ENCODE peak calls at places on chromosomes 13 and 19, in six cellular contexts. One of them, this sample, is unnamed.

GRCh38 chr19:35775046-35775297 is 392 bp upstream of the ARHGAP33 start:
- DNase-seq in cerebellar cortex: no peak
- DNase-seq in ELR: no peak
- DNase-seq in activated CD8-positive, alpha-beta memory T cell treated with anti-CD3 and anti-CD28 coated beads for 1 hour: no peak
- DNase-seq in stimulated activated naive CD8-positive, alpha-beta T cell treated with anti-CD3 and anti-CD28 coated beads, Interleukin-15, Interleukin-2, amounts not matched to agents 100 U/mL and 50 U/mL, for 24 hours: no peak
- DNase-seq in fibroblast of the aortic adventitia: no peak
- DNase-seq in this sample: no peak

GRCh38 chr13:66424417-66424816 is 805.7 kb downstream of the PCDH9 start:
- DNase-seq in cerebellar cortex: no peak
- DNase-seq in ELR: peak
- DNase-seq in activated CD8-positive, alpha-beta memory T cell treated with anti-CD3 and anti-CD28 coated beads for 1 hour: no peak
- DNase-seq in stimulated activated naive CD8-positive, alpha-beta T cell treated with anti-CD3 and anti-CD28 coated beads, Interleukin-15, Interleukin-2, amounts not matched to agents 100 U/mL and 50 U/mL, for 24 hours: no peak
- DNase-seq in fibroblast of the aortic adventitia: peak
- DNase-seq in this sample: no peak

GRCh38 chr13:63190742-63191141 is 1775.1 kb upstream of the PCDH20 start:
- DNase-seq in cerebellar cortex: no peak
- DNase-seq in ELR: peak
- DNase-seq in activated CD8-positive, alpha-beta memory T cell treated with anti-CD3 and anti-CD28 coated beads for 1 hour: no peak
- DNase-seq in stimulated activated naive CD8-positive, alpha-beta T cell treated with anti-CD3 and anti-CD28 coated beads, Interleukin-15, Interleukin-2, amounts not matched to agents 100 U/mL and 50 U/mL, for 24 hours: no peak
- DNase-seq in fibroblast of the aortic adventitia: peak
- DNase-seq in this sample: peak

GRCh38 chr13:76516013-76516412 is 370.2 kb downstream of the KCTD12 start:
- DNase-seq in cerebellar cortex: no peak
- DNase-seq in ELR: peak
- DNase-seq in activated CD8-positive, alpha-beta memory T cell treated with anti-CD3 and anti-CD28 coated beads for 1 hour: no peak
- DNase-seq in stimulated activated naive CD8-positive, alpha-beta T cell treated with anti-CD3 and anti-CD28 coated beads, Interleukin-15, Interleukin-2, amounts not matched to agents 100 U/mL and 50 U/mL, for 24 hours: no peak
- DNase-seq in fibroblast of the aortic adventitia: peak
- DNase-seq in this sample: peak

GRCh38 chr19:35000647-35001501 is 751 bp downstream of the GRAMD1A start:
- DNase-seq in cerebellar cortex: peak
- DNase-seq in ELR: peak
- DNase-seq in activated CD8-positive, alpha-beta memory T cell treated with anti-CD3 and anti-CD28 coated beads for 1 hour: peak
- DNase-seq in stimulated activated naive CD8-positive, alpha-beta T cell treated with anti-CD3 and anti-CD28 coated beads, Interleukin-15, Interleukin-2, amounts not matched to agents 100 U/mL and 50 U/mL, for 24 hours: peak
- DNase-seq in fibroblast of the aortic adventitia: peak
- DNase-seq in this sample: peak

GRCh38 chr19:32456406-32456805 is 50.8 kb downstream of the DPY19L3 start:
- DNase-seq in cerebellar cortex: no peak
- DNase-seq in ELR: no peak
- DNase-seq in activated CD8-positive, alpha-beta memory T cell treated with anti-CD3 and anti-CD28 coated beads for 1 hour: no peak
- DNase-seq in stimulated activated naive CD8-positive, alpha-beta T cell treated with anti-CD3 and anti-CD28 coated beads, Interleukin-15, Interleukin-2, amounts not matched to agents 100 U/mL and 50 U/mL, for 24 hours: no peak
- DNase-seq in fibroblast of the aortic adventitia: no peak
- DNase-seq in this sample: no peak

GRCh38 chr13:27973956-27974662 is 5.0 kb upstream of the CDX2 start:
- DNase-seq in cerebellar cortex: no peak
- DNase-seq in ELR: no peak
- DNase-seq in activated CD8-positive, alpha-beta memory T cell treated with anti-CD3 and anti-CD28 coated beads for 1 hour: no peak
- DNase-seq in stimulated activated naive CD8-positive, alpha-beta T cell treated with anti-CD3 and anti-CD28 coated beads, Interleukin-15, Interleukin-2, amounts not matched to agents 100 U/mL and 50 U/mL, for 24 hours: no peak
- DNase-seq in fibroblast of the aortic adventitia: no peak
- DNase-seq in this sample: no peak

GRCh38 chr13:25687622-25688225 is 315.9 kb downstream of the ATP8A2 start:
- DNase-seq in cerebellar cortex: peak
- DNase-seq in ELR: no peak
- DNase-seq in activated CD8-positive, alpha-beta memory T cell treated with anti-CD3 and anti-CD28 coated beads for 1 hour: no peak
- DNase-seq in stimulated activated naive CD8-positive, alpha-beta T cell treated with anti-CD3 and anti-CD28 coated beads, Interleukin-15, Interleukin-2, amounts not matched to agents 100 U/mL and 50 U/mL, for 24 hours: no peak
- DNase-seq in fibroblast of the aortic adventitia: no peak
- DNase-seq in this sample: peak

GRCh38 chr13:37769078-37769477 is 100.5 kb downstream of the TRPC4 start:
- DNase-seq in cerebellar cortex: no peak
- DNase-seq in ELR: peak
- DNase-seq in activated CD8-positive, alpha-beta memory T cell treated with anti-CD3 and anti-CD28 coated beads for 1 hour: no peak
- DNase-seq in stimulated activated naive CD8-positive, alpha-beta T cell treated with anti-CD3 and anti-CD28 coated beads, Interleukin-15, Interleukin-2, amounts not matched to agents 100 U/mL and 50 U/mL, for 24 hours: no peak
- DNase-seq in fibroblast of the aortic adventitia: no peak
- DNase-seq in this sample: no peak

GRCh38 chr13:40518481-40518882 is 148.0 kb downstream of the FOXO1 start:
- DNase-seq in cerebellar cortex: no peak
- DNase-seq in ELR: no peak
- DNase-seq in activated CD8-positive, alpha-beta memory T cell treated with anti-CD3 and anti-CD28 coated beads for 1 hour: no peak
- DNase-seq in stimulated activated naive CD8-positive, alpha-beta T cell treated with anti-CD3 and anti-CD28 coated beads, Interleukin-15, Interleukin-2, amounts not matched to agents 100 U/mL and 50 U/mL, for 24 hours: peak
- DNase-seq in fibroblast of the aortic adventitia: no peak
- DNase-seq in this sample: no peak

GRCh38 chr19:18587962-18588610 is 512 bp upstream of the REX1BD start:
- DNase-seq in cerebellar cortex: no peak
- DNase-seq in ELR: no peak
- DNase-seq in activated CD8-positive, alpha-beta memory T cell treated with anti-CD3 and anti-CD28 coated beads for 1 hour: no peak
- DNase-seq in stimulated activated naive CD8-positive, alpha-beta T cell treated with anti-CD3 and anti-CD28 coated beads, Interleukin-15, Interleukin-2, amounts not matched to agents 100 U/mL and 50 U/mL, for 24 hours: no peak
- DNase-seq in fibroblast of the aortic adventitia: no peak
- DNase-seq in this sample: no peak

GRCh38 chr13:45446181-45446580 is 18.6 kb upstream of the COG3 start:
- DNase-seq in cerebellar cortex: no peak
- DNase-seq in ELR: peak
- DNase-seq in activated CD8-positive, alpha-beta memory T cell treated with anti-CD3 and anti-CD28 coated beads for 1 hour: no peak
- DNase-seq in stimulated activated naive CD8-positive, alpha-beta T cell treated with anti-CD3 and anti-CD28 coated beads, Interleukin-15, Interleukin-2, amounts not matched to agents 100 U/mL and 50 U/mL, for 24 hours: no peak
- DNase-seq in fibroblast of the aortic adventitia: peak
- DNase-seq in this sample: peak

GRCh38 chr19:1210227-1210538 is 4.6 kb downstream of the STK11 start:
- DNase-seq in cerebellar cortex: no peak
- DNase-seq in ELR: no peak
- DNase-seq in activated CD8-positive, alpha-beta memory T cell treated with anti-CD3 and anti-CD28 coated beads for 1 hour: no peak
- DNase-seq in stimulated activated naive CD8-positive, alpha-beta T cell treated with anti-CD3 and anti-CD28 coated beads, Interleukin-15, Interleukin-2, amounts not matched to agents 100 U/mL and 50 U/mL, for 24 hours: no peak
- DNase-seq in fibroblast of the aortic adventitia: no peak
- DNase-seq in this sample: no peak

GRCh38 chr19:1858412-1859081 is 4.8 kb downstream of the KLF16 start:
- DNase-seq in cerebellar cortex: no peak
- DNase-seq in ELR: no peak
- DNase-seq in activated CD8-positive, alpha-beta memory T cell treated with anti-CD3 and anti-CD28 coated beads for 1 hour: no peak
- DNase-seq in stimulated activated naive CD8-positive, alpha-beta T cell treated with anti-CD3 and anti-CD28 coated beads, Interleukin-15, Interleukin-2, amounts not matched to agents 100 U/mL and 50 U/mL, for 24 hours: peak
- DNase-seq in fibroblast of the aortic adventitia: no peak
- DNase-seq in this sample: no peak

GRCh38 chr13:83008496-83008895 is 873.8 kb downstream of the SLITRK1 start:
- DNase-seq in cerebellar cortex: no peak
- DNase-seq in ELR: no peak
- DNase-seq in activated CD8-positive, alpha-beta memory T cell treated with anti-CD3 and anti-CD28 coated beads for 1 hour: no peak
- DNase-seq in stimulated activated naive CD8-positive, alpha-beta T cell treated with anti-CD3 and anti-CD28 coated beads, Interleukin-15, Interleukin-2, amounts not matched to agents 100 U/mL and 50 U/mL, for 24 hours: no peak
- DNase-seq in fibroblast of the aortic adventitia: no peak
- DNase-seq in this sample: no peak

GRCh38 chr13:45705936-45706335 is 3.8 kb downstream of the CBY2 start:
- DNase-seq in cerebellar cortex: no peak
- DNase-seq in ELR: no peak
- DNase-seq in activated CD8-positive, alpha-beta memory T cell treated with anti-CD3 and anti-CD28 coated beads for 1 hour: no peak
- DNase-seq in stimulated activated naive CD8-positive, alpha-beta T cell treated with anti-CD3 and anti-CD28 coated beads, Interleukin-15, Interleukin-2, amounts not matched to agents 100 U/mL and 50 U/mL, for 24 hours: no peak
- DNase-seq in fibroblast of the aortic adventitia: no peak
- DNase-seq in this sample: no peak

GRCh38 chr19:961866-962620 is 22.1 kb upstream of the WDR18 start:
- DNase-seq in cerebellar cortex: no peak
- DNase-seq in ELR: peak
- DNase-seq in activated CD8-positive, alpha-beta memory T cell treated with anti-CD3 and anti-CD28 coated beads for 1 hour: no peak
- DNase-seq in stimulated activated naive CD8-positive, alpha-beta T cell treated with anti-CD3 and anti-CD28 coated beads, Interleukin-15, Interleukin-2, amounts not matched to agents 100 U/mL and 50 U/mL, for 24 hours: no peak
- DNase-seq in fibroblast of the aortic adventitia: peak
- DNase-seq in this sample: no peak

GRCh38 chr19:872266-872951 is 12.9 kb downstream of the CFD start:
- DNase-seq in cerebellar cortex: peak
- DNase-seq in ELR: peak
- DNase-seq in activated CD8-positive, alpha-beta memory T cell treated with anti-CD3 and anti-CD28 coated beads for 1 hour: peak
- DNase-seq in stimulated activated naive CD8-positive, alpha-beta T cell treated with anti-CD3 and anti-CD28 coated beads, Interleukin-15, Interleukin-2, amounts not matched to agents 100 U/mL and 50 U/mL, for 24 hours: peak
- DNase-seq in fibroblast of the aortic adventitia: peak
- DNase-seq in this sample: no peak

GRCh38 chr19:45901432-45901903 is 945 bp downstream of the MYPOP start:
- DNase-seq in cerebellar cortex: no peak
- DNase-seq in ELR: peak
- DNase-seq in activated CD8-positive, alpha-beta memory T cell treated with anti-CD3 and anti-CD28 coated beads for 1 hour: no peak
- DNase-seq in stimulated activated naive CD8-positive, alpha-beta T cell treated with anti-CD3 and anti-CD28 coated beads, Interleukin-15, Interleukin-2, amounts not matched to agents 100 U/mL and 50 U/mL, for 24 hours: peak
- DNase-seq in fibroblast of the aortic adventitia: peak
- DNase-seq in this sample: no peak

GRCh38 chr19:40499320-40499719 is 32.5 kb downstream of the SPTBN4 start:
- DNase-seq in cerebellar cortex: no peak
- DNase-seq in ELR: no peak
- DNase-seq in activated CD8-positive, alpha-beta memory T cell treated with anti-CD3 and anti-CD28 coated beads for 1 hour: no peak
- DNase-seq in stimulated activated naive CD8-positive, alpha-beta T cell treated with anti-CD3 and anti-CD28 coated beads, Interleukin-15, Interleukin-2, amounts not matched to agents 100 U/mL and 50 U/mL, for 24 hours: no peak
- DNase-seq in fibroblast of the aortic adventitia: no peak
- DNase-seq in this sample: no peak

GRCh38 chr13:52085416-52085815 is 43.5 kb downstream of the NEK5 start:
- DNase-seq in cerebellar cortex: no peak
- DNase-seq in ELR: peak
- DNase-seq in activated CD8-positive, alpha-beta memory T cell treated with anti-CD3 and anti-CD28 coated beads for 1 hour: no peak
- DNase-seq in stimulated activated naive CD8-positive, alpha-beta T cell treated with anti-CD3 and anti-CD28 coated beads, Interleukin-15, Interleukin-2, amounts not matched to agents 100 U/mL and 50 U/mL, for 24 hours: no peak
- DNase-seq in fibroblast of the aortic adventitia: peak
- DNase-seq in this sample: peak

GRCh38 chr19:51688665-51689571 is 4.2 kb upstream of the SPACA6 start:
- DNase-seq in cerebellar cortex: peak
- DNase-seq in ELR: peak
- DNase-seq in activated CD8-positive, alpha-beta memory T cell treated with anti-CD3 and anti-CD28 coated beads for 1 hour: no peak
- DNase-seq in stimulated activated naive CD8-positive, alpha-beta T cell treated with anti-CD3 and anti-CD28 coated beads, Interleukin-15, Interleukin-2, amounts not matched to agents 100 U/mL and 50 U/mL, for 24 hours: peak
- DNase-seq in fibroblast of the aortic adventitia: peak
- DNase-seq in this sample: peak

GRCh38 chr19:42411581-42412178 is 15.5 kb downstream of the LIPE start:
- DNase-seq in cerebellar cortex: no peak
- DNase-seq in ELR: no peak
- DNase-seq in activated CD8-positive, alpha-beta memory T cell treated with anti-CD3 and anti-CD28 coated beads for 1 hour: no peak
- DNase-seq in stimulated activated naive CD8-positive, alpha-beta T cell treated with anti-CD3 and anti-CD28 coated beads, Interleukin-15, Interleukin-2, amounts not matched to agents 100 U/mL and 50 U/mL, for 24 hours: no peak
- DNase-seq in fibroblast of the aortic adventitia: no peak
- DNase-seq in this sample: no peak